ENCODE peak calls at places on chromosome 19, in eight cellular contexts. A is brain microvascular endothelial cell, Z is breast epithelium, X is psoas muscle, C is activated B cell treated with CpG ODN at 0.5 μM for 24 hours, N is transverse colon, O is H9, Y is omental fat pad. R is an unnamed sample.

GRCh38 chr19:53102186-53102585 is 1.0 kb downstream of the ZNF160 start:
- DNase-seq in A (no peak), Z (no peak), X (no peak), C (no peak), N (no peak), O (no peak), Y (no peak), R (no peak)

GRCh38 chr19:39867952-39868351 is 21.8 kb upstream of the FBL start:
- DNase-seq in A (no peak), Z (no peak), X (no peak), C (no peak), N (no peak), O (no peak), Y (no peak), R (no peak)

GRCh38 chr19:41621654-41622053 is 5.2 kb downstream of the CEACAM4 start:
- DNase-seq in A (no peak), Z (no peak), X (no peak), C (no peak), N (no peak), O (peak; percentile 17), Y (no peak), R (no peak)

GRCh38 chr19:7442423-7442822 is 46.4 kb downstream of the PEX11G start:
- DNase-seq in A (peak; percentile 7), Z (no peak), X (no peak), C (no peak), N (no peak), O (no peak), Y (no peak), R (no peak)

GRCh38 chr19:28324275-28325060 is 888.5 kb downstream of the UQCRFS1 start:
- DNase-seq in A (no peak), Z (no peak), X (no peak), C (no peak), N (no peak), O (no peak), Y (no peak), R (no peak)

GRCh38 chr19:2408247-2408646 is 19.1 kb downstream of the TIMM13 start:
- DNase-seq in A (no peak), Z (no peak), X (no peak), C (no peak), N (no peak), O (no peak), Y (no peak), R (no peak)

GRCh38 chr19:41225238-41226052 is 6.4 kb downstream of the AXL start:
- DNase-seq in A (peak; percentile 99), Z (peak; percentile 35), X (peak; percentile 79), C (no peak), N (peak; percentile 48), O (peak; percentile 60), Y (peak; percentile 56), R (no peak)

GRCh38 chr19:8240274-8241229 is 31.4 kb downstream of the CERS4 start:
- DNase-seq in A (peak; percentile 91), Z (peak; percentile 90), X (peak; percentile 84), C (peak; percentile 34), N (peak; percentile 82), O (peak; percentile 81), Y (peak; percentile 82), R (no peak)

GRCh38 chr19:1053176-1054101 is 13.5 kb upstream of the ARHGAP45 start:
- DNase-seq in A (no peak), Z (no peak), X (no peak), C (no peak), N (peak; percentile 5), O (no peak), Y (no peak), R (no peak)

GRCh38 chr19:40808021-40808325 is 9.0 kb downstream of the EGLN2 start:
- DNase-seq in A (no peak), Z (no peak), X (no peak), C (no peak), N (no peak), O (no peak), Y (no peak), R (no peak)

GRCh38 chr19:53576941-53577653 is 39.2 kb downstream of the ZNF331 start:
- DNase-seq in A (no peak), Z (no peak), X (no peak), C (no peak), N (no peak), O (no peak), Y (no peak), R (no peak)

GRCh38 chr19:28582807-28583206 is 630.1 kb downstream of the UQCRFS1 start:
- DNase-seq in A (no peak), Z (no peak), X (no peak), C (no peak), N (no peak), O (no peak), Y (no peak), R (no peak)

GRCh38 chr19:53132231-53132991 is at the start of gene ZNF415:
- DNase-seq in A (peak; percentile 74), Z (peak; percentile 75), X (peak; percentile 89), C (peak; percentile 62), N (peak; percentile 79), O (peak; percentile 88), Y (peak; percentile 62), R (peak; percentile 83)

GRCh38 chr19:51727349-51727880 is 3.6 kb upstream of the HAS1 start:
- DNase-seq in A (peak; percentile 16), Z (no peak), X (no peak), C (no peak), N (no peak), O (no peak), Y (no peak), R (no peak)

GRCh38 chr19:40716031-40716654 is 543 bp downstream of the COQ8B start:
- DNase-seq in A (peak; percentile 94), Z (no peak), X (peak; percentile 40), C (peak; percentile 26), N (no peak), O (peak; percentile 35), Y (peak; percentile 85), R (peak; percentile 53)

GRCh38 chr19:14370169-14370998 is 10.9 kb upstream of the ADGRE5 start:
- DNase-seq in A (no peak), Z (no peak), X (no peak), C (peak; percentile 42), N (no peak), O (no peak), Y (no peak), R (no peak)

GRCh38 chr19:18590273-18591272 is 2.0 kb downstream of the REX1BD start:
- DNase-seq in A (peak; percentile 56), Z (peak; percentile 82), X (peak; percentile 76), C (no peak), N (peak; percentile 49), O (peak; percentile 98), Y (no peak), R (peak; percentile 83)
- TF ChIP-seq CTCF in A (peak; percentile 68), Z (peak; percentile 61), X (peak; percentile 18), C (no peak), N (peak; percentile 13), O (peak; percentile 77), Y (no peak), R (peak; percentile 64)

DNA sequence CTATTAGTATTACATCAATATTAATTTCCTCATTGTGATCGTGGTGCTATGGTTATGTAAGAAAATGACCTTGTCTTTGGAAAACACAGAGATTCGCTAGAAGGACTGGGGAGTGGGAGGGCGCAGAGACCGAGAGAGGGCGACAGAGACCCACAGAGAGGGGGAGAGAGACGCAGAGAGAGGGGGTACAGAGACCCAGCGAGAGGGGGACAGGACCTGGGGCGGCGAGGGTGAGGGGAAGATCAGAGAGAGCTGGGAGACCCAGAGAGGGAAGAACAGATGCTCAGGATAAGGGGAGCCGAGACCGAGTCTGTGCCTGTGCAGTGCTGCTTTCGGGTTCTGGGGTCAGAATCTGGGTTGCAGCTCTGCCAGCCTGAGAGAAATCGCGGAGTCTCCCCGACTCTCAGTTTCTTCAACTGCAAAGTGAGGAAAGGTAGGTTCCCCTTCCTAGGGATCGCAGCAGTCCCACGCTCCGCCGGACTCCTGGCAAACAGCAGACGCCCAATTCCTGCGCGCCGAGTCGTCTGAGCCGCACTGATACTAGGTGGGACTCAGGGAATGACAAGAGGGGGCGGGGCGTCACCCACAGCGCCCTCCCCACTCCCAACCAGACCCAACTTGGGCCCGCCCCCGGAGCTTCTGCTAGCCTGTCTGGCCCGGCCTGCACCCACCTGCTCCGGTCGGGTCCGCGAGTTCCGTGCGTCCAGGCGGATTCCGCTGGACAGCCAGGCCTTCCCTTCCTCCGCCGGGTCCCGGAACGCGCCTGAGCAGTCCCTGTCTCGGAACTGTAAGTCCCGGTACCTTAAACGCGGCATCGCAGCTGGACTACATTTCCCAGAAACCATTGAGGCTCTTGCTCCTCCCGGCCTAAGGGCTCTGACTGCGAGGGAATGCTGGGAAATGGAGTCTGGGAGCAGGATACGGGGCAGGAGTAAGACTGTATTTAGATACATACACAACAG is 15.3 kb downstream of the IZUMO2 start:
- DNase-seq in A (peak; percentile 83), Z (peak; percentile 86), X (peak; percentile 89), C (peak; percentile 62), N (peak; percentile 86), O (peak; percentile 89), Y (peak; percentile 73), R (peak; percentile 81)
- TF ChIP-seq CTCF in A (peak; percentile 60), Z (peak; percentile 42), X (peak; percentile 44), C (no peak), N (no peak), O (peak; percentile 62), Y (no peak), R (peak; percentile 18)

GRCh38 chr19:21707065-21707464 is 60.3 kb downstream of the ZNF100 start:
- DNase-seq in A (no peak), Z (no peak), X (no peak), C (no peak), N (no peak), O (no peak), Y (no peak), R (no peak)

GRCh38 chr19:21704320-21704719 is 63.1 kb downstream of the ZNF100 start:
- DNase-seq in A (no peak), Z (no peak), X (no peak), C (no peak), N (no peak), O (no peak), Y (no peak), R (no peak)

GRCh38 chr19:21705393-21705792 is 62.0 kb downstream of the ZNF100 start:
- DNase-seq in A (no peak), Z (no peak), X (no peak), C (no peak), N (no peak), O (peak; percentile 47), Y (no peak), R (no peak)

DNA sequence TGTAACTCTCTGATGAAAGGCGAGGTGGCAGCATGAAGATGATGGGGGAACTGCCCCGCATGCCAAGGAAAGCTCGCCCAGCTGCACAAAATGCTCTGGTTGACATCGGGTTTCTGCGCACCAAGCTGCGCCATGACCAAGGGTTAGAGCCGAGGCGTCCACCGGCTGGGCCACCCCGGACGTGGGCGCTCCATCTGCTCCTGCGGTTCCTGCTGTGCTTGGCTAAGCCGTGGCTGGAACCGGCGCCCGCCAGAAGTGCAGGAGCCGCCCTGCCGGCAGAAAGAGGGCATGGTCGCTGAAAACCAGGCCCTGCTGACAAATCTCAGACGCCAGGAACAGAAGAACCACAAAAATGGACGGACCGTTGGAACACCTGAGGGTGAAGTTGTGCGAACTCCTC is 57.9 kb downstream of the ZNF100 start:
- DNase-seq in A (no peak), Z (no peak), X (no peak), C (no peak), N (no peak), O (no peak), Y (no peak), R (no peak)
- TF ChIP-seq CTCF in A (no peak), Z (no peak), X (no peak), C (no peak), N (no peak), O (no peak), Y (no peak), R (no peak)

DNA sequence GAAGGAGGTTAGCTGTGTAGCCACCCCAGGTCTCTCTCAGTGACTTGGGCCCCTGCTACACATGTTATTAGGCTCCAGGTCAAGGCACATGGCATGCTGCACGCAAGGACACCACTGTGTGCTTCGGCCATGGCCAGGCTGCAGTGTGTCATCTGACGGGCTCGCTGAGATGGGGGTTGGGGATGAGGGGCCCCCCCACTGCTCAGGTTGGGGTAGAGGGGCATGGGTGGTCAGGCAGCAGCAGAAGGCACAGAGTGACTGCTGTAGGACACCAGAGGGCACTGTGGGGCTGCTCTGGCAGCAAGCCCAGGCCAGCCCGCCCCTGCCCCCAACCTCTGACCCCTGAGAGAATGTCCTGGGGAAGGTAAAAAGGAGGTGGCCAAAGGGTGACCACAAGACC is 32.2 kb upstream of the ISYNA1 start:
- DNase-seq in A (no peak), Z (no peak), X (no peak), C (no peak), N (no peak), O (peak; percentile 81), Y (no peak), R (no peak)
- TF ChIP-seq CTCF in A (peak; percentile 71), Z (no peak), X (peak; percentile 50), C (no peak), N (peak; percentile 10), O (peak; percentile 79), Y (no peak), R (no peak)